ENCODE peak calls at places on chromosome 6, in six cellular contexts. H is A549, T is GM12878, U is upper lobe of left lung, E is K562, J is HepG2. F is an unnamed sample.

GRCh38 chr6:24228681-24229255 is 102.8 kb downstream of the NRSN1 start:
- ATAC-seq in H (no peak), T (peak), U (peak), E (no peak), J (peak), F (peak)

GRCh38 chr6:132484680-132485018 is 28.3 kb downstream of the STX7 start:
- ATAC-seq in H (no peak), T (peak), U (no peak), E (peak), J (no peak), F (no peak)

GRCh38 chr6:72464246-72464645 is 157.6 kb upstream of the KCNQ5 start:
- ATAC-seq in H (no peak), T (no peak), U (no peak), E (no peak), J (no peak), F (no peak)

GRCh38 chr6:130961148-130961547 is 101.9 kb downstream of the EPB41L2 start:
- ATAC-seq in H (no peak), T (peak), U (no peak), E (no peak), J (no peak), F (no peak)

GRCh38 chr6:90712165-90712564 is 125.3 kb upstream of the MAP3K7 start:
- ATAC-seq in H (no peak), T (no peak), U (peak), E (no peak), J (no peak), F (peak)

GRCh38 chr6:111985202-111985731 is 68.6 kb upstream of the CCN6 start:
- ATAC-seq in H (no peak), T (no peak), U (peak), E (no peak), J (no peak), F (no peak)

GRCh38 chr6:24882295-24882694 is 53.5 kb downstream of the RIPOR2 start:
- ATAC-seq in H (no peak), T (no peak), U (no peak), E (no peak), J (no peak), F (no peak)

GRCh38 chr6:111534366-111534765 is 51.3 kb upstream of the REV3L start:
- ATAC-seq in H (no peak), T (no peak), U (peak), E (peak), J (no peak), F (peak)

GRCh38 chr6:52285174-52286068 is 879 bp upstream of the MCM3 start:
- ATAC-seq in H (peak), T (peak), U (no peak), E (peak), J (peak), F (no peak)

GRCh38 chr6:3077430-3077829 is 9.1 kb downstream of the RIPK1 start:
- ATAC-seq in H (no peak), T (no peak), U (no peak), E (no peak), J (no peak), F (no peak)

GRCh38 chr6:42453649-42454427 is 2.1 kb upstream of the TRERF1 start:
- ATAC-seq in H (no peak), T (peak), U (peak), E (peak), J (peak), F (no peak)

GRCh38 chr6:7919871-7920270 is 9.3 kb upstream of the TXNDC5 start:
- ATAC-seq in H (no peak), T (no peak), U (no peak), E (peak), J (no peak), F (no peak)

GRCh38 chr6:63571382-63571882 is 848 bp upstream of the LOC128125822 start:
- ATAC-seq in H (no peak), T (no peak), U (no peak), E (no peak), J (peak), F (no peak)

GRCh38 chr6:36334343-36334742 is 2.3 kb downstream of the BNIP5 start:
- ATAC-seq in H (no peak), T (no peak), U (peak), E (no peak), J (peak), F (peak)

GRCh38 chr6:14337157-14337556 is 219.6 kb downstream of the CD83 start:
- ATAC-seq in H (no peak), T (no peak), U (no peak), E (no peak), J (no peak), F (no peak)

GRCh38 chr6:122501475-122501874 is 29.9 kb upstream of the SERINC1 start:
- ATAC-seq in H (no peak), T (no peak), U (no peak), E (no peak), J (no peak), F (no peak)

GRCh38 chr6:165760126-165760802 is 97.2 kb upstream of the PDE10A start:
- ATAC-seq in H (no peak), T (no peak), U (no peak), E (no peak), J (no peak), F (no peak)

GRCh38 chr6:6975395-6976111 is 132.2 kb upstream of the RREB1 start:
- ATAC-seq in H (no peak), T (no peak), U (no peak), E (peak), J (no peak), F (no peak)

GRCh38 chr6:24464253-24465038 is 24.9 kb downstream of the GPLD1 start:
- ATAC-seq in H (no peak), T (no peak), U (no peak), E (no peak), J (no peak), F (no peak)

GRCh38 chr6:75098709-75099108 is 107.1 kb downstream of the COL12A1 start:
- ATAC-seq in H (peak), T (peak), U (peak), E (no peak), J (peak), F (peak)

GRCh38 chr6:22737331-22737730 is 168.0 kb downstream of the HDGFL1 start:
- ATAC-seq in H (no peak), T (no peak), U (no peak), E (no peak), J (no peak), F (no peak)

GRCh38 chr6:101878554-101879276 is 485.2 kb downstream of the GRIK2 start:
- ATAC-seq in H (no peak), T (peak), U (no peak), E (no peak), J (no peak), F (no peak)

GRCh38 chr6:37049990-37050853 is 44.8 kb downstream of the FGD2 start:
- ATAC-seq in H (no peak), T (peak), U (peak), E (peak), J (peak), F (peak)

GRCh38 chr6:36340341-36340670 is 3.6 kb upstream of the BNIP5 start:
- ATAC-seq in H (no peak), T (no peak), U (no peak), E (peak), J (peak), F (no peak)

GRCh38 chr6:85390105-85390728 is 59.7 kb upstream of the NT5E start:
- ATAC-seq in H (peak), T (no peak), U (no peak), E (no peak), J (peak), F (no peak)

GRCh38 chr6:57255451-57256181 is 33.5 kb upstream of the RAB23 start:
- ATAC-seq in H (no peak), T (no peak), U (no peak), E (no peak), J (no peak), F (no peak)

GRCh38 chr6:14856177-14856576 is 389.7 kb upstream of the JARID2 start:
- ATAC-seq in H (no peak), T (no peak), U (no peak), E (peak), J (no peak), F (no peak)

GRCh38 chr6:152552616-152553209 is 84.4 kb downstream of the SYNE1 start:
- ATAC-seq in H (peak), T (peak), U (peak), E (peak), J (peak), F (peak)

GRCh38 chr6:18823782-18824386 is 436.7 kb downstream of the RNF144B start:
- ATAC-seq in H (no peak), T (no peak), U (no peak), E (peak), J (no peak), F (no peak)

GRCh38 chr6:163813979-163814493 is 399.5 kb downstream of the QKI start:
- ATAC-seq in H (no peak), T (peak), U (peak), E (no peak), J (no peak), F (peak)
- TF ChIP-seq EP300 in H (no peak), T (no peak), U (no peak), E (no peak), J (no peak), F (no peak)

DNA sequence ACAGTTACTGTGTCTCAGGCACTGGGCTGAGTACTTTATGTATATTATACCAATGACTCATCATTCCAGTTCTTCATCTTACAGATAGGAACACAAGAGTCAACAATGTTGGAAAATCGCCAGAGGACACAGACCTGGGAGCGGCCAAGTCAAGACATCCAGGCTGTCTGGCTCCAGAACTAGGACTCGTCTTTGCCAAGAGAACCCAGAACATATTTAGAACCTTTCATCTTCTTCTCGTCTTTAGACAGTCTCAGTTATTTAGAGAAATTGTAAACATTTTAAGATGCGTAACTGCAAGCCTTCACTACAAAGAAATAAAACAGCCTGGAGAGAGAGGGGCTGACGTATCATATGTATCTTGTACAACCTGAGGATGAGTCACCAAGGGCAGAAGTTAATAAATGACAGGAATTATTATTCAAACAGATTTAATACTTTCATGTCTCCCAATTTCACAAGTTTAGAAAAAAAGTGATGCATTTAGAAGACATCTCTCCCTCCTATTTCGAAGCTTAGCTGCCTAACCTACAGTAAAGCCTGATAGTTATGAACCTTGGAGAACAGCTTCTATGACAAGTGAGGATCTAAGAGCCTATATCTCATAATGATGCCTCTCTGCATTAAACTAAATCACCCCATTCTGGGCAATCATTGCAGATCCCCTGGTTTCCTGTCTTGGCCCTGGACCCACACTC is 43.4 kb downstream of the SLC22A3 start:
- ATAC-seq in H (peak), T (no peak), U (no peak), E (peak), J (peak), F (peak)
- TF ChIP-seq EP300 in H (peak), T (no peak), U (no peak), E (no peak), J (no peak), F (no peak)

GRCh38 chr6:26514984-26515383 is 14.9 kb downstream of the BTN1A1 start:
- ATAC-seq in H (no peak), T (no peak), U (no peak), E (peak), J (peak), F (no peak)
- TF ChIP-seq EP300 in H (no peak), T (no peak), U (no peak), E (no peak), J (no peak), F (no peak)

DNA sequence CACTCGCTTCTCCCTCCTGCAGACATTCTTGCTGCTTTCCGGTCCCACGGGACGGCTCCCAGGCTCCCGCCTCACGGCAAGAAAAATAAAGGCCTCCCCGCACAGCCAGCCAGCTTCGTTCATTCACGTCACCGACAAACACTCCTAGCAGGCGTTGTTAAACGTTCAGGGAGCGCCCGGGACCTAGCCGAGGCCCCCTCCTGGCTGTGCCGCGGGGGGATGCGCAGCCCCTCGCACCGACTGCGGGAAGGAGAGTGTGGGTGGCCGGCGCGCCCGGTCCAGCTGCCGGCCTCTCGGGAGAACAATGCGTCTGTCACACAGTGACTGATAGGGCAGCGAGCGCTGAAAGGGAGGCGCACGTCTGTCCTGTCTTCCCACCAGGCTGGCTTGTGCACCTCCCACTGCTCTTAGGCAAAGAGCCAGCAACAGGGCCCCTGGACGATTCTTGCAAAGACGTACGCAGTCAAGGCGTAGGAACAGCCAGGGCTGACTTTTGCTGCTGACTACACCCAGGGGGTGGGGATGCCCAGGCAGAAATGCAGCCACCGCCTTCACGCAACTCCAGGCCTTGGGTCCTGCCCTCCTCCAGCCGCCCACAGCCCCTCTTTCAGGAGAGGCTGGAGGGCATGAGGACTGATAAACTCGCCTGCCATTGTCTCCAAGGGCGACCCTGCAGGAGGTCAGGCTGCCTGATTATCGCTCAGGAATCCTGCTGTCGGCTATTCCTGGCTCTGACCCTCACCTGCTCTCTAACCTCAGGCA is 61.8 kb upstream of the HDDC2 start:
- ATAC-seq in H (no peak), T (no peak), U (peak), E (peak), J (peak), F (peak)
- TF ChIP-seq EP300 in H (no peak), T (no peak), U (no peak), E (no peak), J (no peak), F (no peak)

GRCh38 chr6:32195902-32196681 is 3.6 kb upstream of the GPSM3 start:
- ATAC-seq in H (peak), T (peak), U (peak), E (peak), J (peak), F (peak)
- TF ChIP-seq EP300 in H (no peak), T (peak), U (no peak), E (no peak), J (peak), F (peak)

GRCh38 chr6:104484626-104485025 is 375.1 kb downstream of the HACE1 start:
- ATAC-seq in H (no peak), T (no peak), U (no peak), E (no peak), J (no peak), F (no peak)

GRCh38 chr6:104483225-104483834 is 376.4 kb downstream of the HACE1 start:
- ATAC-seq in H (no peak), T (no peak), U (no peak), E (no peak), J (no peak), F (no peak)

GRCh38 chr6:104486003-104486402 is 373.7 kb downstream of the HACE1 start:
- ATAC-seq in H (no peak), T (no peak), U (no peak), E (no peak), J (no peak), F (no peak)

GRCh38 chr6:104484191-104484590 is 375.5 kb downstream of the HACE1 start:
- ATAC-seq in H (no peak), T (no peak), U (no peak), E (no peak), J (no peak), F (no peak)
- TF ChIP-seq EP300 in H (no peak), T (no peak), U (no peak), E (no peak), J (no peak), F (no peak)

DNA sequence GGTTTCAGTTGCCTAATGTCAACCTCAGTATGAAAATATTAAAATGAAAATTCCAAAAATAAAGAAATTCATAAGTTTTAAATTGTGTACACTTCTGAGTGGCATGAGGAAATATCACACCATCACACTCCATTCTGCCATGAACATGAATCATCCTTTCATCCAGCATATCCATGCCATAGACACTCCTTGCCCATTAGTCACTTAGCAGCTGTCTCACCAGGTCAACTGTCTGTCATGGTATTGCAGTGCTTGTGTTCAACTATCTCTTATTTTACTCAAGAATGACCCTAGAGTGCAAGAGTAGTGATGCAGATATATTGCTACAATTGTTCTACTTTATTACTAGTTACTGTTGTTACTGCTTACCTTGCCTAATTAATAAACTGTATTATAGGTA is 712.4 kb downstream of the EPHA7 start:
- ATAC-seq in H (no peak), T (no peak), U (no peak), E (no peak), J (no peak), F (no peak)
- TF ChIP-seq EP300 in H (no peak), T (no peak), U (no peak), E (no peak), J (no peak), F (no peak)

GRCh38 chr6:94478178-94479140 is 1059.1 kb upstream of the EPHA7 start:
- ATAC-seq in H (no peak), T (no peak), U (no peak), E (no peak), J (no peak), F (no peak)
- TF ChIP-seq EP300 in H (no peak), T (no peak), U (no peak), E (no peak), J (no peak), F (no peak)

F was measured in gastroesophageal sphincter.